ENCODE peak calls at places on chromosomes 12 and 14, in nine cellular contexts. S is left ventricle myocardium inferior, U is cardiac muscle cell, Z is progenitor cell of endocrine pancreas, W is heart left ventricle, O is endothelial cell, P is upper lobe of right lung, B is BJ, A is suprapubic skin. J is an unnamed sample.
A peak's percentile ranks its signal among the peaks of the same experiment; 100 is the strongest.

GRCh38 chr12:25553083-25553482 is at the start of gene LMNTD1:
- DNase-seq in S (no peak), U (peak; percentile 46), Z (no peak), W (no peak), O (no peak), P (no peak), B (peak; percentile 19), A (no peak), J (no peak)

GRCh38 chr12:121568971-121569808 is 11.6 kb downstream of the KDM2B start:
- DNase-seq in S (peak; percentile 26), U (peak; percentile 67), Z (no peak), W (peak; percentile 65), O (no peak), P (peak; percentile 69), B (no peak), A (no peak), J (no peak)

GRCh38 chr14:95901014-95901413 is 24.4 kb downstream of the TUNAR start:
- DNase-seq in S (no peak), U (no peak), Z (no peak), W (no peak), O (no peak), P (no peak), B (no peak), A (peak; percentile 24), J (no peak)

GRCh38 chr14:54627718-54628345 is 60.9 kb downstream of the SAMD4A start:
- DNase-seq in S (peak; percentile 44), U (peak; percentile 80), Z (no peak), W (peak; percentile 68), O (peak; percentile 57), P (no peak), B (no peak), A (no peak), J (no peak)

GRCh38 chr14:50677527-50678063 is 9.5 kb upstream of the SAV1 start:
- DNase-seq in S (no peak), U (peak; percentile 67), Z (no peak), W (no peak), O (no peak), P (no peak), B (no peak), A (no peak), J (no peak)

GRCh38 chr12:106051853-106052531 is 86.8 kb downstream of the NUAK1 start:
- DNase-seq in S (no peak), U (no peak), Z (no peak), W (no peak), O (no peak), P (no peak), B (no peak), A (no peak), J (no peak)

GRCh38 chr12:132389526-132390286 is 60.3 kb upstream of the GALNT9 start:
- DNase-seq in S (no peak), U (no peak), Z (no peak), W (peak; percentile 5), O (no peak), P (peak; percentile 29), B (no peak), A (peak; percentile 64), J (no peak)

GRCh38 chr12:117151195-117152031 is 38.9 kb downstream of the FBXO21 start:
- DNase-seq in S (peak; percentile 66), U (peak; percentile 73), Z (peak; percentile 55), W (peak; percentile 82), O (peak; percentile 87), P (peak; percentile 72), B (no peak), A (peak; percentile 85), J (peak; percentile 68)

GRCh38 chr14:33589334-33589733 is 361.5 kb downstream of the EGLN3 start:
- DNase-seq in S (no peak), U (peak; percentile 74), Z (no peak), W (no peak), O (no peak), P (no peak), B (peak; percentile 81), A (no peak), J (no peak)

GRCh38 chr12:25929096-25929637 is 29.3 kb upstream of the RASSF8 start:
- DNase-seq in S (no peak), U (peak; percentile 20), Z (no peak), W (no peak), O (no peak), P (no peak), B (no peak), A (no peak), J (no peak)

GRCh38 chr14:78412475-78412874 is 242.3 kb downstream of the NRXN3 start:
- DNase-seq in S (no peak), U (no peak), Z (no peak), W (no peak), O (no peak), P (no peak), B (no peak), A (no peak), J (no peak)

GRCh38 chr12:132404435-132404855 is 75.1 kb upstream of the GALNT9 start:
- DNase-seq in S (peak; percentile 5), U (no peak), Z (no peak), W (no peak), O (no peak), P (no peak), B (no peak), A (no peak), J (no peak)

GRCh38 chr12:43884683-43885410 is 49.0 kb downstream of the TMEM117 start:
- DNase-seq in S (no peak), U (no peak), Z (no peak), W (no peak), O (no peak), P (no peak), B (no peak), A (no peak), J (no peak)

GRCh38 chr12:106712768-106713167 is 61.7 kb upstream of the RIC8B start:
- DNase-seq in S (no peak), U (no peak), Z (no peak), W (no peak), O (no peak), P (no peak), B (no peak), A (no peak), J (no peak)

GRCh38 chr12:100303831-100304230 is 36.9 kb downstream of the SCYL2 start:
- DNase-seq in S (no peak), U (no peak), Z (no peak), W (no peak), O (no peak), P (no peak), B (no peak), A (no peak), J (no peak)

GRCh38 chr12:122830517-122831214 is 4.6 kb upstream of the HIP1R start:
- DNase-seq in S (no peak), U (peak; percentile 75), Z (no peak), W (no peak), O (no peak), P (no peak), B (peak; percentile 55), A (no peak), J (no peak)

GRCh38 chr12:54413284-54414190 is 5.5 kb downstream of the ITGA5 start:
- DNase-seq in S (peak; percentile 59), U (peak; percentile 48), Z (no peak), W (peak; percentile 69), O (no peak), P (peak; percentile 83), B (no peak), A (no peak), J (no peak)

GRCh38 chr12:11865835-11866234 is 204.9 kb upstream of the BCL2L14 start:
- DNase-seq in S (no peak), U (no peak), Z (no peak), W (no peak), O (no peak), P (no peak), B (no peak), A (no peak), J (no peak)

GRCh38 chr12:11872055-11872454 is 198.7 kb upstream of the BCL2L14 start:
- DNase-seq in S (no peak), U (no peak), Z (no peak), W (no peak), O (no peak), P (no peak), B (no peak), A (no peak), J (no peak)

GRCh38 chr12:11869406-11869805 is 201.3 kb upstream of the BCL2L14 start:
- DNase-seq in S (no peak), U (no peak), Z (no peak), W (no peak), O (no peak), P (no peak), B (no peak), A (no peak), J (no peak)

GRCh38 chr12:11868027-11868426 is 202.7 kb upstream of the BCL2L14 start:
- DNase-seq in S (no peak), U (no peak), Z (no peak), W (no peak), O (no peak), P (no peak), B (no peak), A (no peak), J (no peak)

GRCh38 chr12:11869901-11870300 is 200.8 kb upstream of the BCL2L14 start:
- DNase-seq in S (no peak), U (no peak), Z (no peak), W (no peak), O (no peak), P (no peak), B (no peak), A (no peak), J (no peak)
- TF ChIP-seq CTCF in S (no peak), U (no peak), Z (no peak), W (no peak), O (no peak), P (no peak), B (no peak), A (no peak), J (no peak)

GRCh38 chr12:52742822-52743457 is 34.2 kb downstream of the KRT76 start:
- DNase-seq in S (no peak), U (no peak), Z (no peak), W (no peak), O (no peak), P (no peak), B (no peak), A (no peak), J (no peak)
- TF ChIP-seq CTCF in S (no peak), U (no peak), Z (no peak), W (no peak), O (no peak), P (no peak), B (no peak), A (no peak), J (no peak)

GRCh38 chr14:76078501-76078900 is 73.2 kb upstream of the GPATCH2L start:
- DNase-seq in S (no peak), U (no peak), Z (no peak), W (no peak), O (no peak), P (no peak), B (no peak), A (no peak), J (no peak)
- TF ChIP-seq CTCF in S (no peak), U (no peak), Z (no peak), W (no peak), O (no peak), P (no peak), B (no peak), A (no peak), J (no peak)

DNA sequence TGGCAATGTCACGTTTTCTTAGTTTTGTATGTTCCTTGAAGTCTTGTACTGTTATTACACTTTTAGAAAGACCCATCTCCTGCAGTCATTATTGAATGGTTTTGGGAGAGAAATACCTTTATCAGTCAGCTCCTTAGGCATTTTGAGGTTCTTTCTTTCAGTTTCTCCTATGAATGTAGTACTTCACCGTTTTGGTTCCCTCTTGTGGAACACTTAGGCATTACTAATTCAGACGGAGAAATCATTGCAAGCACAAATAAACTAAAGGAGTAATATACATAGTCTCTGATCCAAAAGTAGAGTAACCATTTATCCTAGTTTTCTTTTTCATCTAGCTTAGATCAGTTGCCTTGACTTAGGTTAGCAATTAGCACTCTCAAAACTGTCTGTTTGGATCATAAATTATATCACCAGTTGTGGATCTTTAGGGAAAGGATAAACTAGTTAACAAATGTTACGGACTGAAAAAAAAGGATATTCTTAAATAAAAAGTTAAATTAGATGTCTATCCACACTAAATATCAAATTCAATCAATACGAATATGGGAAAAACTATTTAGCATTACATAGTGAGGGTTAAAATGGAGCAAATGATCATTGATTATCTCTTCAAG is 1538.3 kb upstream of the SEL1L start:
- DNase-seq in S (no peak), U (peak; percentile 8), Z (no peak), W (no peak), O (peak; percentile 22), P (no peak), B (no peak), A (no peak), J (no peak)
- TF ChIP-seq CTCF in S (no peak), U (no peak), Z (peak; percentile 70), W (no peak), O (peak; percentile 63), P (peak; percentile 17), B (peak; percentile 26), A (no peak), J (no peak)